ENCODE peak calls at places on chromosomes 13 and 19, in four cellular contexts. R, G, M and S are unnamed samples.

GRCh38 chr13:67267136-67267535 is 37.0 kb upstream of the PCDH9 start:
- DNase-seq in R (no peak), G (no peak), M (no peak), S (no peak)

GRCh38 chr13:27621116-27621365 is 651 bp upstream of the POLR1D start:
- DNase-seq in R (no peak), G (no peak), M (no peak), S (no peak)

GRCh38 chr19:14182481-14182880 is 23.5 kb downstream of the ADGRL1 start:
- DNase-seq in R (no peak), G (no peak), M (no peak), S (no peak)

GRCh38 chr13:111846396-111847174 is 220.4 kb upstream of the SOX1 start:
- DNase-seq in R (no peak), G (peak), M (no peak), S (no peak)

GRCh38 chr13:65468628-65469027 is 1761.5 kb downstream of the PCDH9 start:
- DNase-seq in R (no peak), G (no peak), M (no peak), S (no peak)

GRCh38 chr13:82740442-82740841 is 1141.8 kb downstream of the SLITRK1 start:
- DNase-seq in R (no peak), G (no peak), M (no peak), S (no peak)

GRCh38 chr19:38303517-38304351 is at the start of gene C19orf33:
- DNase-seq in R (peak), G (peak), M (no peak), S (no peak)

GRCh38 chr13:73141292-73141771 is 82.5 kb downstream of the KLF5 start:
- DNase-seq in R (no peak), G (no peak), M (no peak), S (no peak)

GRCh38 chr13:21852043-21852442 is 181.2 kb downstream of the FGF9 start:
- DNase-seq in R (no peak), G (no peak), M (no peak), S (no peak)

GRCh38 chr19:28425431-28425931 is 787.5 kb downstream of the UQCRFS1 start:
- DNase-seq in R (no peak), G (no peak), M (no peak), S (no peak)

GRCh38 chr19:47405854-47406417 is 13.4 kb downstream of the MEIS3 start:
- DNase-seq in R (no peak), G (no peak), M (no peak), S (no peak)

GRCh38 chr13:66835040-66835628 is 395.0 kb downstream of the PCDH9 start:
- DNase-seq in R (no peak), G (peak), M (no peak), S (peak)

GRCh38 chr19:16376649-16377048 is 52.0 kb downstream of the KLF2 start:
- DNase-seq in R (no peak), G (peak), M (no peak), S (no peak)

GRCh38 chr13:77698211-77699058 is 948 bp downstream of the SLAIN1 start:
- DNase-seq in R (no peak), G (peak), M (peak), S (peak)

GRCh38 chr13:97753269-97753668 is 200.2 kb upstream of the IPO5 start:
- DNase-seq in R (no peak), G (no peak), M (no peak), S (no peak)

GRCh38 chr13:44309771-44310767 is 63.6 kb upstream of the SERP2 start:
- DNase-seq in R (peak), G (no peak), M (no peak), S (no peak)

GRCh38 chr13:105340061-105340606 is 1195.3 kb downstream of the EFNB2 start:
- DNase-seq in R (no peak), G (no peak), M (no peak), S (no peak)

GRCh38 chr19:41321600-41322270 is 11.8 kb downstream of the CCDC97 start:
- DNase-seq in R (peak), G (peak), M (peak), S (no peak)

GRCh38 chr19:38742906-38743305 is 1.4 kb downstream of the CAPN12 start:
- DNase-seq in R (no peak), G (no peak), M (no peak), S (no peak)

GRCh38 chr19:55112781-55113569 is 4.5 kb downstream of the PPP1R12C start:
- DNase-seq in R (no peak), G (peak), M (no peak), S (no peak)

GRCh38 chr13:67048793-67049150 is 181.4 kb downstream of the PCDH9 start:
- DNase-seq in R (no peak), G (no peak), M (peak), S (no peak)

GRCh38 chr19:38466050-38466449 is 32.6 kb downstream of the RYR1 start:
- DNase-seq in R (no peak), G (no peak), M (no peak), S (no peak)

GRCh38 chr19:1251503-1252220 is 3.3 kb downstream of the MIDN start:
- DNase-seq in R (no peak), G (no peak), M (no peak), S (no peak)

GRCh38 chr19:1252221-1252817 is 3.9 kb downstream of the MIDN start:
- DNase-seq in R (no peak), G (no peak), M (peak), S (no peak)

GRCh38 chr19:1253514-1254080 is 5.2 kb downstream of the MIDN start:
- DNase-seq in R (peak), G (no peak), M (no peak), S (no peak)

GRCh38 chr19:1254081-1254527 is 5.7 kb downstream of the MIDN start:
- DNase-seq in R (no peak), G (no peak), M (no peak), S (no peak)

GRCh38 chr19:1252818-1253513 is 4.6 kb downstream of the MIDN start:
- DNase-seq in R (peak), G (no peak), M (peak), S (no peak)
- TF ChIP-seq CTCF in R (no peak), G (no peak), M (peak), S (no peak)

GRCh38 chr13:99759163-99759552 is 212.4 kb downstream of the ZIC5 start:
- DNase-seq in R (no peak), G (no peak), M (no peak), S (no peak)

GRCh38 chr13:99756281-99756680 is 215.3 kb downstream of the ZIC5 start:
- DNase-seq in R (no peak), G (no peak), M (no peak), S (no peak)

GRCh38 chr13:99760456-99760855 is 211.1 kb downstream of the ZIC5 start:
- DNase-seq in R (no peak), G (no peak), M (no peak), S (no peak)

GRCh38 chr13:99757756-99758464 is 213.7 kb downstream of the ZIC5 start:
- DNase-seq in R (no peak), G (no peak), M (no peak), S (no peak)

DNA sequence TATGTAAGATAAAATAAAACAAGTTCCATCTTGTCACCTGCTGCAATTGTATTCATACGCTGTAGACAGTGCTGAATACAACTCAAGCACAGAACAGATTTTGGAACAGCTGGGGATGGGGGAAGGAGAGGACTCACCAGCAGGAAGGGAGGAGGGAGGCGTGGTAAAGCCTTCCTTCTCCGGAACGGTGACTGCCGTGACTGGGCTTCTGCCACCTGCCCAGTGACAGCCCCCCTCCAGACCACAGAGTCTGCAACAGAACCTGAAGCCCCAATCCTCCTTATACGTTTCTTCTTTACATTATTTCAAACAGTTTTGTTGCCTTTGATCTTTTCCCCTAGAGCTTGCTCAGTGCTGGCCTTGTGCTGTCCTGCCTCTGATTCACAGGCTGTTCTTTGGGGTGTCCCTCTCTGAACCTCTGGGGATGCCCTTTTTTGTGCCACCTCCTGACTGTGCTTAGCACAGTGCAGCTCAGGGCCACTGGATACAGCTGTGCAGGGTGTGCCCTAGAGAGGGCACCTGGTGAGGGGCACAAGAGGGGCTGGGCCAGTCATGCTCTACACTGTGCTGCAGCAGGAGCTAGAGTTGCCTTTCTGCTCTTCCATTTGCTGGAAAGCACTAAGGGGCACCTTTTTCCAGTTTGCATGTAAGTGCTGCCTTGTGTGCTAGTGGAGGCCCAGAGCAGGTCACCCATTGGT is 213.0 kb downstream of the ZIC5 start:
- DNase-seq in R (no peak), G (no peak), M (no peak), S (no peak)
- TF ChIP-seq CTCF in R (no peak), G (no peak), M (no peak), S (no peak)

DNA sequence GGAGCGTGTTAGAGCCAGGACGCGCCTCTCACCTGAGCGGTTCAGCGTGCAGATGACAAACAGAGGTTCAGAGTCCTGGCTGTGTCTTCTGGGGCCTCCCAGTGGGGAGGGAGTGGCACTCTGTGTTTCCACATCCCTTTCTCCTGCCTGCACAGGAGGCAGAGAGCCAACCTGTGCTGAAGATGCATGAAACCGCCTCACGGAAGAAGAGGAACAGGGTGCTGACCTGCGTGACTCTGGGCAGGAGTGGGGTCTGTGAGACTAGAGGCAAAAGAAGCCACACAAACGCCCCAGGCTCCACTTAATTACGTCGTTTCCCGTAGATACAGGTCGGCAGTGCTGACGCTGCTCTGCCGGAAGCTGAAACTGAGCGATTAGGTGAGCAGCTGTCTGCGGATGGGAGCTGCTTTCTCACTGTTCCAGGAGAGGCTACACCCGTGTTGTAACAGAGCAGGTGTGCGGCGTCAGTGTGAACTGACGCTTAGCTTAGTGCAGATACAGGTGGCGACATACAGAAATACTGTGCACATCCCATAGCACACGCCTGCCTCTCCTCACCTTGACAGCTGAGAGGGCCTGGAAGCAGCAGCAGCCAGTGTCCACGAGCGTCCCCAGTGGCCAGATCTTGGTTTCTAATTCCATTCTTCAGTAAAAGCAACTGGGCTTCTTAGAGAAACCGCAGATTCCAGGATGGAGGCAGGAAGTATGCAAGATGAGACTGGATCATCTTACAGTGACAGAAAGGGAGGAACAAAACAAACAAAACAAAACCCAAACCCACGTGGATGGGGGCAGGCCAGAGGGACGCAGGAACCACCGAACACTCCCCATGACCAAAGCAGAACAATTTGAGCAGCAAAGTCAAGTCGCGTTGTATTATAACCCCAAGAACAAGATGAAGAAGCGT is 37.7 kb upstream of the MCF2L start:
- DNase-seq in R (no peak), G (peak), M (peak), S (peak)
- TF ChIP-seq CTCF in R (no peak), G (no peak), M (peak), S (peak)

GRCh38 chr19:45927565-45928261 is 13.1 kb upstream of the NANOS2 start:
- DNase-seq in R (peak), G (peak), M (peak), S (peak)
- TF ChIP-seq CTCF in R (no peak), G (no peak), M (no peak), S (no peak)

GRCh38 chr13:30824651-30825050 is 81.4 kb upstream of the MEDAG start:
- DNase-seq in R (no peak), G (no peak), M (no peak), S (no peak)
- TF ChIP-seq CTCF in R (no peak), G (no peak), M (no peak), S (no peak)

DNA sequence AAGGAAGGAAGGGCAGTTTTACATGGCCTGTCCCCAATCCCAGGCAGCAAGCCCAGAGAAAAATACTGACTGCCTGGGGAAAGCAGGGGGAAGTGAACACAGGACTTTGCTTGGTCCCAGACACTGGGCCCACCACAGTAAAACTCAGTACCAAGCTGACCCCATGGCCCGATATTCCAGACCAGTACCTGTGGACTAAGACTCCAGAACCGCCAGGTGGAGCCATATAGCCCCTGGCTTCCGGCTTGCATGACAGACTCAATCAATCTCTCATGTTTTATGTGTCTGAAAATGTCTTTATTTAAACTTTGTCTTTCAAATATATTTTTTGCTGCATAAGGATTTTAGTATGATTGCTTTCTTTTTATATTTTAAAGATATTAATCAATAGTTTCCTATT is 767.9 kb upstream of the SLITRK6 start:
- DNase-seq in R (no peak), G (peak), M (no peak), S (no peak)
- TF ChIP-seq CTCF in R (no peak), G (no peak), M (no peak), S (no peak)